ENCODE peak calls at places on chromosomes 12 and 14, in five cellular contexts. U is IMR-90, G is esophagus muscularis mucosa, W is heart left ventricle, X is uterus. C is an unnamed sample.

GRCh38 chr14:102749833-102750775 is 27.1 kb upstream of the TRAF3 start:
- DNase-seq in U (no peak), G (no peak), W (no peak), X (no peak), C (no peak)

GRCh38 chr12:57755454-57756372 is 810 bp downstream of the MARCHF9 start:
- DNase-seq in U (no peak), G (no peak), W (no peak), X (no peak), C (no peak)

GRCh38 chr14:93655078-93655750 is 133.1 kb downstream of the PRIMA1 start:
- DNase-seq in U (peak; percentile 35), G (peak; percentile 21), W (no peak), X (no peak), C (peak; percentile 13)

GRCh38 chr14:100904307-100905019 is 941 bp upstream of the RTL1 start:
- DNase-seq in U (no peak), G (no peak), W (no peak), X (no peak), C (no peak)

GRCh38 chr14:95018845-95019244 is 138.5 kb downstream of the DICER1 start:
- DNase-seq in U (no peak), G (peak; percentile 68), W (no peak), X (no peak), C (no peak)

GRCh38 chr14:51395361-51395849 is 155.4 kb downstream of the TMX1 start:
- DNase-seq in U (peak; percentile 89), G (no peak), W (peak; percentile 81), X (peak; percentile 58), C (peak; percentile 23)

GRCh38 chr14:104244221-104245011 is 106.0 kb downstream of the KIF26A start:
- DNase-seq in U (no peak), G (no peak), W (no peak), X (no peak), C (no peak)

GRCh38 chr12:84599539-84599938 is 313.1 kb downstream of the SLC6A15 start:
- DNase-seq in U (no peak), G (no peak), W (no peak), X (no peak), C (no peak)

GRCh38 chr14:80628547-80628946 is 313.0 kb downstream of the CEP128 start:
- DNase-seq in U (no peak), G (no peak), W (no peak), X (no peak), C (no peak)

GRCh38 chr12:107109726-107110518 is 16.6 kb upstream of the CRY1 start:
- DNase-seq in U (no peak), G (peak; percentile 90), W (no peak), X (no peak), C (no peak)

GRCh38 chr14:52079239-52079956 is 10.5 kb upstream of the NID2 start:
- DNase-seq in U (peak; percentile 71), G (peak; percentile 66), W (no peak), X (no peak), C (no peak)

GRCh38 chr12:116759783-116760581 is 21.9 kb downstream of the RNFT2 start:
- DNase-seq in U (no peak), G (no peak), W (peak; percentile 37), X (no peak), C (no peak)

GRCh38 chr12:559907-560455 is 100.2 kb downstream of the B4GALNT3 start:
- DNase-seq in U (no peak), G (no peak), W (peak; percentile 26), X (no peak), C (no peak)

GRCh38 chr12:26102954-26103353 is 21.9 kb downstream of the BHLHE41 start:
- DNase-seq in U (no peak), G (no peak), W (no peak), X (no peak), C (no peak)

GRCh38 chr12:121511931-121512330 is 68.9 kb downstream of the KDM2B start:
- DNase-seq in U (no peak), G (no peak), W (no peak), X (no peak), C (no peak)

GRCh38 chr12:66548338-66549049 is 130.4 kb downstream of the GRIP1 start:
- DNase-seq in U (no peak), G (no peak), W (no peak), X (no peak), C (no peak)

GRCh38 chr12:116222358-116222757 is 55.1 kb downstream of the MED13L start:
- DNase-seq in U (peak; percentile 94), G (peak; percentile 93), W (peak; percentile 78), X (peak; percentile 62), C (no peak)

GRCh38 chr12:116389326-116389725 is 111.8 kb upstream of the MED13L start:
- DNase-seq in U (no peak), G (no peak), W (peak; percentile 17), X (no peak), C (no peak)

GRCh38 chr12:10361622-10362021 is 28.2 kb downstream of the KLRK1 start:
- DNase-seq in U (peak; percentile 78), G (no peak), W (no peak), X (no peak), C (no peak)

GRCh38 chr12:93166891-93167307 is 210.8 kb upstream of the NUDT4 start:
- DNase-seq in U (no peak), G (no peak), W (no peak), X (no peak), C (no peak)

GRCh38 chr12:50224026-50224692 is 57.0 kb upstream of the CERS5 start:
- DNase-seq in U (peak; percentile 61), G (no peak), W (no peak), X (no peak), C (peak; percentile 50)

GRCh38 chr12:108596854-108597558 is 878 bp downstream of the TMEM119 start:
- DNase-seq in U (no peak), G (no peak), W (no peak), X (no peak), C (no peak)

GRCh38 chr14:63276492-63277342 is 42.0 kb downstream of the GPHB5 start:
- DNase-seq in U (peak; percentile 64), G (no peak), W (no peak), X (no peak), C (peak; percentile 43)

GRCh38 chr12:73221836-73222235 is 949.7 kb downstream of the TRHDE start:
- DNase-seq in U (no peak), G (no peak), W (no peak), X (no peak), C (no peak)

GRCh38 chr14:62015945-62016344 is 253.7 kb downstream of the SNAPC1 start:
- DNase-seq in U (peak; percentile 60), G (no peak), W (no peak), X (no peak), C (no peak)

GRCh38 chr14:21796912-21797311 is 123.3 kb upstream of the OR4E1 start:
- DNase-seq in U (peak; percentile 1), G (no peak), W (no peak), X (no peak), C (no peak)

GRCh38 chr14:30972882-30973582 is 52.4 kb upstream of the AP4S1 start:
- DNase-seq in U (no peak), G (no peak), W (no peak), X (no peak), C (no peak)

GRCh38 chr12:72271741-72272661 is at the start of gene TRHDE:
- DNase-seq in U (peak; percentile 60), G (no peak), W (peak; percentile 25), X (peak; percentile 48), C (no peak)

GRCh38 chr14:50943943-50944646 is at the start of gene PYGL:
- DNase-seq in U (peak; percentile 49), G (peak; percentile 93), W (peak; percentile 83), X (peak; percentile 77), C (peak; percentile 51)

GRCh38 chr12:75979181-75979580 is 52.4 kb downstream of the PHLDA1 start:
- DNase-seq in U (peak; percentile 66), G (no peak), W (no peak), X (no peak), C (peak; percentile 10)

GRCh38 chr14:99389171-99389826 is 91.4 kb downstream of the SETD3 start:
- DNase-seq in U (peak; percentile 10), G (no peak), W (no peak), X (no peak), C (peak; percentile 38)

GRCh38 chr14:100279563-100279962 is 26.7 kb downstream of the SLC25A29 start:
- DNase-seq in U (no peak), G (no peak), W (no peak), X (no peak), C (no peak)

GRCh38 chr12:42259699-42260098 is 21.7 kb upstream of the YAF2 start:
- DNase-seq in U (no peak), G (no peak), W (no peak), X (no peak), C (no peak)

GRCh38 chr12:122932207-122932606 is 34.1 kb downstream of the ABCB9 start:
- DNase-seq in U (no peak), G (no peak), W (no peak), X (no peak), C (no peak)

GRCh38 chr14:87254331-87254730 is 738.7 kb downstream of the GALC start:
- DNase-seq in U (no peak), G (no peak), W (no peak), X (no peak), C (no peak)

GRCh38 chr14:101068293-101068957 is 164.9 kb upstream of the RTL1 start:
- DNase-seq in U (no peak), G (no peak), W (peak; percentile 1), X (peak; percentile 5), C (no peak)

GRCh38 chr14:21264025-21264801 is 5.0 kb downstream of the HNRNPC start:
- DNase-seq in U (peak; percentile 91), G (no peak), W (no peak), X (no peak), C (no peak)

GRCh38 chr12:132269266-132269968 is 60.0 kb downstream of the GALNT9 start:
- DNase-seq in U (no peak), G (no peak), W (no peak), X (no peak), C (no peak)
- TF ChIP-seq POLR2A in U (no peak), G (no peak), W (no peak), X (no peak), C (no peak)

DNA sequence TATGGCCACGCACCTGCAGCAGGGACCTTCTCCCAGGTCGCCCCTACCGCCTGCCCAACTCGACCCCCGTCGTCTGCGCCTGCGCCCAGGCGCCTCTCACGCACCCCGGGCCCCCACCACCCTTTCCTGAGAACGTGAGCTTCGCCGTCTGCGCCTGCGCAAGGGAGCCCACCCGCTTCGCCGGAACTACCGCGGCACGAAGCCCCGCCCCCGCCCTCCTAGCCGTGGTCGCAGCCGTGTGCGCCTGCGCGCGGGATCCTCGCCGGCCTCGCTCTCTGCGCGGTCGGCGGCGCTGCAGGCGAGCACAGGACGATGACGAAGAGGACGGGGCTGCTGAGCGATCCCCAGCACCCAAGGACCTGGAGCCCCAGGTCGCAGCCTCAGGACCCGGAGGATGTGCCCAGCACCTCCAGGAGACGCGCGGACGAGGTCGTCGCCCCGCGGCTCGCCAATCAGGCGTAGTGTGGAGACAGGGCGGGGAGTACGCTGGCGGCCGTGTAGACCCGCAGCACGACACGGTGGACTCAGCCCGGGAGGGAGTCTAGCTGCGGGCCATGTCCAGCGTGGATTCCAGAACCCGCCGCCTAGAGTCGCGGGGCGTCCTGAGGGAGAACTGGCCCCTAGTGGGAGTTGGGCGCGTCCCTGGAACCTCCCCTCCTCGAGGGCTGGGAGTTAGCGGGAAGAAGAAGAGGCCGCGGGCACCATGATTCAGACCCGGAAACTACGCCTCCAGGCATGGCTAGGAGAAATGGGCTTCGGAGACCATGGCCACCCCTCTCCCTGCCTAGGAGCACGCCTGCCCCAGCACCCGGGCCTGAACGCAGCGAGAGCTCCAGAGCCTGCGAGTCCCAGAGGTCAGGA is 1120.8 kb upstream of the TMEM132C start:
- DNase-seq in U (peak; percentile 15), G (peak; percentile 90), W (peak; percentile 86), X (peak; percentile 85), C (no peak)
- TF ChIP-seq POLR2A in U (no peak), G (no peak), W (no peak), X (peak; percentile 59), C (peak; percentile 50)

GRCh38 chr12:22544038-22544979 is at the start of gene C2CD5:
- DNase-seq in U (peak; percentile 97), G (peak; percentile 99), W (peak; percentile 98), X (peak; percentile 97), C (peak; percentile 76)
- TF ChIP-seq POLR2A in U (peak; percentile 89), G (peak; percentile 42), W (no peak), X (peak; percentile 79), C (peak; percentile 86)

GRCh38 chr12:92132282-92132681 is 13.4 kb downstream of the BTG1 start:
- DNase-seq in U (no peak), G (no peak), W (no peak), X (no peak), C (no peak)
- TF ChIP-seq POLR2A in U (no peak), G (no peak), W (no peak), X (no peak), C (no peak)